ENCODE peak calls at places on chromosomes 6 and 20, in five cellular contexts. H is hepatic stellate cell; Y is stimulated activated CD4-positive, alpha-beta T cell treated with anti-CD3 and anti-CD28 coated beads, Interleukin-4, amount 100 ng/mL, for 24 hours; R is amniotic stem cell; B is effector memory CD8-positive, alpha-beta T cell. J is an unnamed sample.

GRCh38 chr6:123808556-123808955 is 4.9 kb downstream of the NKAIN2 start:
- DNase-seq in R (no peak), B (no peak), H (no peak), Y (no peak), J (no peak)

GRCh38 chr6:31058128-31058894 is 48.0 kb downstream of the MUC22 start:
- DNase-seq in R (peak), B (no peak), Y (no peak), H (peak), J (no peak)

GRCh38 chr6:11212625-11213024 is 19.8 kb downstream of the NEDD9 start:
- DNase-seq in B (no peak), R (peak), Y (no peak), H (peak), J (no peak)

GRCh38 chr6:30322527-30323501 is 3.9 kb upstream of the TRIM39 start:
- DNase-seq in Y (peak), B (no peak), R (no peak), H (no peak), J (no peak)

GRCh38 chr20:61513124-61514017 is 261.3 kb downstream of the CDH4 start:
- DNase-seq in H (no peak), Y (no peak), R (no peak), B (no peak), J (no peak)

GRCh38 chr6:126172151-126172550 is 167.8 kb upstream of the CENPW start:
- DNase-seq in B (no peak), H (no peak), R (no peak), Y (no peak), J (no peak)

GRCh38 chr6:146361367-146361924 is 182.2 kb upstream of the RAB32 start:
- DNase-seq in Y (no peak), B (no peak), R (no peak), H (no peak), J (no peak)

GRCh38 chr20:47801759-47802158 is 16.5 kb upstream of the SULF2 start:
- DNase-seq in R (no peak), H (no peak), Y (no peak), B (no peak), J (no peak)

GRCh38 chr6:133218831-133219230 is 22.3 kb upstream of the EYA4 start:
- DNase-seq in H (no peak), B (no peak), R (no peak), Y (no peak), J (no peak)

GRCh38 chr6:107205062-107205461 is 89.7 kb upstream of the BEND3 start:
- DNase-seq in H (no peak), R (no peak), B (no peak), Y (no peak), J (no peak)

GRCh38 chr20:50172347-50173013 is 18.1 kb upstream of the CEBPB start:
- DNase-seq in Y (no peak), H (peak), R (no peak), B (no peak), J (no peak)

GRCh38 chr6:100296810-100297544 is 167.7 kb downstream of the SIM1 start:
- DNase-seq in H (no peak), R (no peak), B (no peak), Y (no peak), J (no peak)

GRCh38 chr6:87210979-87211378 is 55.6 kb downstream of the ZNF292 start:
- DNase-seq in Y (peak), H (no peak), R (no peak), B (no peak), J (no peak)

GRCh38 chr20:45041464-45042337 is 59.2 kb downstream of the KCNS1 start:
- DNase-seq in R (peak), B (no peak), Y (no peak), H (no peak), J (no peak)

GRCh38 chr6:117829594-117830319 is 77.3 kb upstream of the SLC35F1 start:
- DNase-seq in R (peak), B (no peak), Y (no peak), H (peak), J (no peak)

GRCh38 chr6:3603443-3604130 is 146.7 kb upstream of the SLC22A23 start:
- DNase-seq in Y (no peak), R (no peak), B (no peak), H (no peak), J (no peak)

GRCh38 chr6:68691120-68691519 is 56.0 kb downstream of the ADGRB3 start:
- DNase-seq in B (no peak), H (no peak), Y (no peak), R (no peak), J (no peak)

GRCh38 chr20:63475209-63475608 is 2.8 kb upstream of the KCNQ2 start:
- DNase-seq in R (no peak), Y (no peak), B (no peak), H (peak), J (no peak)

GRCh38 chr6:150409576-150410066 is 40.8 kb downstream of the IYD start:
- DNase-seq in Y (no peak), H (no peak), B (no peak), R (no peak), J (no peak)

GRCh38 chr6:129874837-129875236 is 13.7 kb upstream of the TMEM244 start:
- DNase-seq in R (no peak), B (no peak), Y (no peak), H (no peak), J (no peak)

GRCh38 chr20:57432874-57433491 is 41.8 kb downstream of the RBM38 start:
- DNase-seq in R (no peak), B (peak), Y (peak), H (peak), J (peak)

GRCh38 chr6:36075656-36076055 is 48.0 kb downstream of the MAPK14 start:
- DNase-seq in H (no peak), Y (no peak), R (no peak), B (no peak), J (no peak)

GRCh38 chr20:9407805-9408421 is 106.5 kb upstream of the LAMP5 start:
- DNase-seq in R (peak), H (peak), Y (peak), B (no peak), J (peak)

GRCh38 chr6:142387997-142388815 is 86.4 kb downstream of the ADGRG6 start:
- DNase-seq in H (no peak), Y (no peak), B (no peak), R (peak), J (no peak)

GRCh38 chr6:108123516-108123929 is 42.3 kb upstream of the NR2E1 start:
- DNase-seq in Y (no peak), B (no peak), R (no peak), H (no peak), J (no peak)

J was measured in central memory CD4-positive, alpha-beta T cell.